ENCODE peak calls at places on chromosomes 1 and 21, in ten cellular contexts. B, C, T, S, H, J, W, R, Z and D are unnamed samples. For H3K79me2, the result is how much of the 10 kb centered on the place peaks cover.

GRCh38 chr1:209106861-209107260 is 476.7 kb upstream of the CAMK1G start:
- DNase-seq in B (no peak), C (no peak), T (no peak), S (no peak), H (no peak), J (no peak), W (peak), R (no peak), Z (no peak), D (no peak)

GRCh38 chr1:192474080-192474683 is 101.4 kb upstream of the RGS1 start:
- DNase-seq in B (no peak), C (peak), T (no peak), S (peak), H (no peak), J (no peak), W (peak), R (peak), Z (peak), D (peak)

GRCh38 chr1:69673301-69673700 is 105.6 kb downstream of the LRRC7 start:
- DNase-seq in B (no peak), C (no peak), T (no peak), S (no peak), H (no peak), J (no peak), W (no peak), R (no peak), Z (no peak), D (no peak)

GRCh38 chr1:236992449-236992848 is 11.8 kb downstream of the MT1HL1 start:
- DNase-seq in B (no peak), C (no peak), T (no peak), S (no peak), H (no peak), J (no peak), W (no peak), R (no peak), Z (no peak), D (no peak)

GRCh38 chr1:35175067-35176001 is 17.6 kb downstream of the SFPQ start:
- DNase-seq in B (no peak), C (no peak), T (no peak), S (no peak), H (no peak), J (no peak), W (no peak), R (no peak), Z (no peak), D (no peak)

GRCh38 chr21:21101911-21102310 is 103.7 kb downstream of the NCAM2 start:
- DNase-seq in B (peak), C (peak), T (no peak), S (no peak), H (no peak), J (peak), W (peak), R (no peak), Z (peak), D (no peak)

GRCh38 chr1:77540501-77541161 is 141.8 kb downstream of the ZZZ3 start:
- DNase-seq in B (no peak), C (no peak), T (no peak), S (no peak), H (no peak), J (peak), W (no peak), R (peak), Z (no peak), D (peak)

GRCh38 chr21:42653492-42654061 is at the start of gene PDE9A:
- DNase-seq in B (peak), C (peak), T (no peak), S (no peak), H (no peak), J (no peak), W (no peak), R (peak), Z (peak), D (no peak)

GRCh38 chr1:160376525-160377131 is 9.8 kb downstream of the NHLH1 start:
- DNase-seq in B (peak), C (peak), T (peak), S (peak), H (no peak), J (peak), W (peak), R (peak), Z (peak), D (peak)

GRCh38 chr21:35113064-35113463 is 64.0 kb upstream of the RUNX1 start:
- DNase-seq in B (peak), C (no peak), T (no peak), S (no peak), H (no peak), J (peak), W (no peak), R (peak), Z (no peak), D (peak)

GRCh38 chr1:154809436-154810413 is 60.4 kb downstream of the KCNN3 start:
- DNase-seq in B (no peak), C (no peak), T (no peak), S (peak), H (no peak), J (peak), W (no peak), R (peak), Z (no peak), D (peak)

GRCh38 chr1:212283741-212284140 is 1.5 kb upstream of the PPP2R5A start:
- DNase-seq in B (no peak), C (no peak), T (no peak), S (no peak), H (no peak), J (no peak), W (no peak), R (no peak), Z (no peak), D (no peak)

GRCh38 chr1:200960948-200961340 is 62.6 kb downstream of the KIF21B start:
- DNase-seq in B (no peak), C (no peak), T (no peak), S (no peak), H (no peak), J (no peak), W (no peak), R (no peak), Z (no peak), D (no peak)

GRCh38 chr21:32448803-32449594 is 36.5 kb downstream of the EVA1C start:
- DNase-seq in B (no peak), C (no peak), T (no peak), S (no peak), H (no peak), J (peak), W (no peak), R (peak), Z (no peak), D (no peak)

GRCh38 chr1:95084317-95085176 is 11.8 kb upstream of the ALG14 start:
- DNase-seq in B (peak), C (peak), T (no peak), S (peak), H (peak), J (peak), W (no peak), R (peak), Z (peak), D (no peak)

GRCh38 chr1:75672528-75673393 is 51.7 kb upstream of the ACADM start:
- DNase-seq in B (no peak), C (peak), T (no peak), S (no peak), H (no peak), J (peak), W (peak), R (peak), Z (peak), D (peak)

GRCh38 chr1:225508538-225509375 is 80.9 kb upstream of the LBR start:
- DNase-seq in B (no peak), C (peak), T (no peak), S (peak), H (peak), J (peak), W (no peak), R (peak), Z (peak), D (peak)

GRCh38 chr21:29470397-29470796 is 171.7 kb downstream of the BACH1 start:
- DNase-seq in B (no peak), C (no peak), T (no peak), S (no peak), H (no peak), J (peak), W (no peak), R (no peak), Z (no peak), D (no peak)

GRCh38 chr1:226476657-226477319 is 68.9 kb upstream of the PARP1 start:
- DNase-seq in B (no peak), C (no peak), T (no peak), S (no peak), H (no peak), J (no peak), W (no peak), R (peak), Z (no peak), D (no peak)

GRCh38 chr21:35475768-35476167 is 426.7 kb upstream of the RUNX1 start:
- DNase-seq in B (peak), C (no peak), T (no peak), S (peak), H (no peak), J (peak), W (no peak), R (peak), Z (no peak), D (no peak)

GRCh38 chr1:178918955-178919354 is 48.1 kb upstream of the ANGPTL1 start:
- DNase-seq in B (no peak), C (no peak), T (no peak), S (peak), H (no peak), J (no peak), W (no peak), R (no peak), Z (no peak), D (no peak)

GRCh38 chr1:93829061-93829460 is 49.9 kb downstream of the DNTTIP2 start:
- DNase-seq in B (no peak), C (no peak), T (no peak), S (no peak), H (no peak), J (no peak), W (no peak), R (no peak), Z (no peak), D (no peak)

GRCh38 chr1:185652348-185652747 is 81.8 kb upstream of the HMCN1 start:
- DNase-seq in B (no peak), C (no peak), T (no peak), S (no peak), H (no peak), J (no peak), W (peak), R (no peak), Z (no peak), D (no peak)

GRCh38 chr1:75203415-75204277 is 69.5 kb downstream of the LHX8 start:
- DNase-seq in B (peak), C (peak), T (peak), S (peak), H (no peak), J (peak), W (peak), R (peak), Z (peak), D (peak)

GRCh38 chr21:45843426-45843825 is 138.1 kb upstream of the COL6A1 start:
- DNase-seq in B (no peak), C (no peak), T (no peak), S (no peak), H (no peak), J (no peak), W (no peak), R (no peak), Z (no peak), D (no peak)

GRCh38 chr1:158249646-158250045 is 4.6 kb upstream of the CD1A start:
- DNase-seq in B (peak), C (no peak), T (no peak), S (no peak), H (no peak), J (no peak), W (no peak), R (no peak), Z (no peak), D (no peak)

GRCh38 chr21:36437745-36438128 is 42.2 kb downstream of the CLDN14 start:
- DNase-seq in B (no peak), C (no peak), T (no peak), S (peak), H (no peak), J (peak), W (no peak), R (peak), Z (no peak), D (peak)

GRCh38 chr21:42031816-42032215 is 21.7 kb upstream of the ZBTB21 start:
- DNase-seq in B (no peak), C (no peak), T (no peak), S (no peak), H (no peak), J (no peak), W (peak), R (no peak), Z (no peak), D (peak)

GRCh38 chr21:46457801-46458314 is 833 bp upstream of the DIP2A start:
- DNase-seq in B (peak), C (no peak), T (no peak), S (peak), H (no peak), J (peak), W (peak), R (peak), Z (peak), D (peak)

GRCh38 chr1:112172294-112172882 is 182.9 kb upstream of the KCND3 start:
- DNase-seq in B (peak), C (peak), T (no peak), S (peak), H (peak), J (peak), W (peak), R (peak), Z (peak), D (peak)

GRCh38 chr1:235279627-235280194 is 48.3 kb downstream of the ARID4B start:
- DNase-seq in B (no peak), C (no peak), T (no peak), S (no peak), H (no peak), J (no peak), W (no peak), R (no peak), Z (peak), D (no peak)

GRCh38 chr1:31836638-31837037 is 20.8 kb upstream of the SPOCD1 start:
- DNase-seq in B (no peak), C (no peak), T (no peak), S (no peak), H (no peak), J (no peak), W (no peak), R (no peak), Z (no peak), D (no peak)

GRCh38 chr1:150168960-150169565 is 19.3 kb downstream of the PLEKHO1 start:
- DNase-seq in B (peak), C (peak), T (no peak), S (peak), H (no peak), J (peak), W (peak), R (peak), Z (peak), D (peak)

GRCh38 chr1:212396638-212397037 is 18.0 kb downstream of the PACC1 start:
- DNase-seq in B (no peak), C (no peak), T (no peak), S (no peak), H (no peak), J (no peak), W (no peak), R (peak), Z (no peak), D (no peak)

DNA sequence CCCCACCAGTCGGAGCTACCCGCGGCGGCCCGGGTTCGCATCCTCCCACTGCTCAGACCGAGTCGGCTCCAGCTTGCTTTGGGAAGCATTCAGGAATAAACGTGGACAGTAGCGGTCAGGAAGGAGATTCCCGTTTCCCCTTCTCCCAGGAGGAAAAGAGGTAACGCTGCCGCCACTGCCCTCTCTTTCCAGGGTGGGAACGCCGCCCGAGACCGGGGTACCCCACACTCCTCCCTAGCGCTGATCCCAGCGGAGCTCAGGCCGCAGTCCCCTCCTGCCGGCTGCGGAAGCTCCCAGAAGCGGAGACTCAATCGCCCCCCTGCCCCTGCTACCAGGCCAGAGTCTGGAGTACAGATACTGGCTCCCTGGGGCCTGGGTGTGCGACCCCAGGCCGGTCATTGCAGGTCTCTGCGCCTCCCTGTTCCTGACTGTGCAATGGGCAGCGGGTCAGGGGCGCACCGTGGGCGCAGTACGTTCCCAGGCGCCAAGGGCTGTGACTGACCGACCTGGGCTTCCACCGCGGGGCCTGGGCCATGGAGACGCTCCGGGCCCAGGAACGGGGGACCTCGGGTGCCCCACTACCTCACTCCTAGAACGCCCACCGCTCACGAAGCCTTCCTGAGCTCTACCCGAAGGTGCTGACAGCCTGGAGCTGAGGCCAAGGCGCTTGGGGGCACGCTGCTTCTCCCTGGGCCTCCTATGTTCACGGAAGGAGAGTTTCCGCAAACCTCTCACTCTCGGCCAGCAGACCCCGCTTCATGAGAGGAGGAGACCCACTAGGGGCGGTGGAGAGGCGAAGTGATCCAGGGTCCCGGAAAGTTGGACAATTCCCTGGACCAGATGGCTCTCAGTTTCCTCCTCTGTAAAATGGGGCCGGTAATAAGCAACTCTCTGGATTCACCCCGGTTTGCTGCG is 7.8 kb downstream of the DMRTA2 start:
- DNase-seq in B (no peak), C (peak), T (no peak), S (no peak), H (no peak), J (no peak), W (no peak), R (no peak), Z (no peak), D (no peak)
- TF ChIP-seq EZH2 in B (no peak), C (peak), T (no peak), S (peak), H (peak), J (peak), W (no peak), R (no peak), Z (peak), D (peak)

DNA sequence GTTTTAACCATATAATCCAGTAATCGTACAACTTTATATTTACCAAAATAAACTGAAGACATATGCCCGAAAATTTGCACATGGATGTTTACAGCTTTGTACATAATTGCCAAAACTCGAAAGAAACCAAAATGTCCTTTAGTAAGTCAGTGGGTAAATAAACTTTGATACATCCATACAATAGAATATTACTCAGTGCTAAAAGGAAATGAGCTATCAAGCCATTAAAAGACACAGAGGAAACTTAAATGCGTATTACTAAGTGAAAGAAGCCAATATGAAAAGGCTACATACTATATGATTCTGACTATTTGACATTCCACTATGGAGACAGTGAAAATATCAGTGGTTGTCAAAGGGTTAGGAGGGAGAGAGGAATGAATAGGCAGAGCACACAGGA is 23.4 kb downstream of the GNG12 start:
- DNase-seq in B (no peak), C (no peak), T (no peak), S (peak), H (no peak), J (no peak), W (no peak), R (no peak), Z (no peak), D (no peak)
- H3K79me2 ChIP-seq in B (under half), C (under half), T (under half), S (half or more), H (under half), J (half or more), W (under half), R (half or more), Z (half or more), D (half or more)

DNA sequence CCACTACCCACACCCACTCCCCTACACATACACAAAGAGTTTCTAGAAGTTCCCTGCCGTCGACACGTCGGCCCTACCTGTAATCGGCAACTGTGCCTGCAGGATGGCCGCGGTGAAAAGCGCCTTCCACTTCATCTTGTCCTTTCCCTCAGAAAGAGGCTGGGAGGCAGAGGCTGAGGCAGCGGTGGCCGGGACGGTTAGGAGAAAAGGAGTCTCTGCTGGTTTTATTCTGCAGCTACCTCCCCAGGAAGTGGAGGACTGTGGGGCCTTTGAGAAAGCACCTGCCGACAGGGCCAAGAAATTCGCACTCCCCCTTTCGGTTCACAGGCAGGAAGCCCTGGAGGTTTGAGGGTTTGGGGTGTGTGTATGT is at the start of gene CD247:
- DNase-seq in B (peak), C (no peak), T (no peak), S (no peak), H (no peak), J (no peak), W (peak), R (no peak), Z (no peak), D (no peak)
- H2AFZ ChIP-seq in B (peak), C (no peak), T (peak), S (no peak), H (no peak), J (no peak), W (no peak), R (no peak), Z (no peak), D (no peak)

DNA sequence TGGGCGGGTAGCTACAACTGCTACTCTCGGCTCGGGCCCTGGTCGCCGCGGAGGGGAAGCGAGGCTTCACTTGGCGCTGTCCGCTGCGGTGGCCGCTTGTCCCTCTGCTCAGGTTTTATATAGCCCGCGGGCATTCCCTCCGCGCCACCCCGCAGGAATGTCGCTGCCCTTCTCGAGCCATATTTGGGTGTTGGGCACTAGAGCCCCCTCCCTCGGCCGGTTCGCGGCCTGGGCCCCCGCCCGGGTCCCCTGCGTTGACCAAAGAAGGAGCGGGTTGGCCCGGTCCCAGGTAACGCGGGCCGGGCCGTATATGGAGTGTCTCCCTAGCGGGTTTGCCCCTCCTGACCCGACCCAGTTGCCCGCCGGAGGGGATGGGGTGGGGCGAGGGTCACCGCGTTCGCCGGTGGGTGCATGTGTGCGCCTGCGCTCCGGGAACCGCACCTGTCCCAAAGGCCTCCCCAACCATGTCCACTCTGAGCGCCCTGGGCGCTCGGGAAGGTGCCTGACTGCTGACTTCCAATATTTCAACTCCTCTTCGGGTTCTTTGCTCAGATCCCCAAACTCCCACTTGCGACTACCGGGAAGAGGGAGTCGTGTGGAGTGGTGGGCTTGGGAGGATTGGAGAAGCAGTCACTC is at the start of gene ACTA1:
- DNase-seq in B (no peak), C (peak), T (no peak), S (no peak), H (peak), J (no peak), W (no peak), R (no peak), Z (no peak), D (no peak)
- TF ChIP-seq EZH2 in B (no peak), C (peak), T (no peak), S (peak), H (peak), J (no peak), W (no peak), R (peak), Z (peak), D (no peak)

GRCh38 chr1:198196630-198197029 is 39.8 kb downstream of the NEK7 start:
- DNase-seq in B (no peak), C (no peak), T (no peak), S (no peak), H (no peak), J (peak), W (no peak), R (peak), Z (no peak), D (no peak)
- H3K79me2 ChIP-seq in B (half or more), C (under half), T (under half), S (half or more), H (under half), J (half or more), W (half or more), R (half or more), Z (half or more), D (half or more)